ENCODE peak calls at places on chromosome 12, in six cellular contexts. D is OCI-M1; N is GM13977; S is CD8-positive, alpha-beta memory T cell; X is EH; Q is IMR-90. T is an unnamed sample.

GRCh38 chr12:67482751-67483661 is 165.5 kb upstream of the DYRK2 start:
- DNase-seq in Q (peak), S (peak), N (peak), D (peak), X (peak), T (peak)

GRCh38 chr12:27965411-27965810 is 7.1 kb downstream of the PTHLH start:
- DNase-seq in X (peak), S (no peak), Q (peak), N (no peak), D (no peak), T (no peak)

GRCh38 chr12:11795910-11796459 is 146.5 kb downstream of the ETV6 start:
- DNase-seq in S (no peak), X (peak), D (no peak), Q (peak), N (no peak), T (no peak)

GRCh38 chr12:24133385-24133784 is 183.9 kb upstream of the SOX5 start:
- DNase-seq in Q (no peak), X (no peak), N (no peak), S (no peak), D (no peak), T (no peak)

GRCh38 chr12:132524405-132524804 is 34.5 kb downstream of the FBRSL1 start:
- DNase-seq in S (no peak), D (no peak), Q (peak), X (peak), N (no peak), T (no peak)

GRCh38 chr12:68310370-68310769 is 21.8 kb downstream of the MDM1 start:
- DNase-seq in S (no peak), X (peak), D (no peak), N (no peak), Q (peak), T (no peak)

GRCh38 chr12:98752726-98753125 is 107.6 kb downstream of the APAF1 start:
- DNase-seq in Q (peak), D (no peak), X (peak), N (no peak), S (no peak), T (no peak)

GRCh38 chr12:24931666-24932405 is 17.1 kb downstream of the BCAT1 start:
- DNase-seq in S (no peak), X (peak), Q (peak), N (peak), D (peak), T (no peak)

GRCh38 chr12:49552014-49552413 is 13.2 kb downstream of the KCNH3 start:
- DNase-seq in S (no peak), X (peak), Q (no peak), N (peak), D (no peak), T (no peak)

GRCh38 chr12:63302269-63302940 is 151.4 kb upstream of the AVPR1A start:
- DNase-seq in Q (no peak), S (no peak), N (no peak), X (peak), D (no peak), T (no peak)

GRCh38 chr12:66688836-66689439 is 10.1 kb upstream of the GRIP1 start:
- DNase-seq in N (peak), D (peak), Q (peak), X (peak), S (no peak), T (peak)

GRCh38 chr12:87953257-87953860 is 75.8 kb downstream of the C12orf50 start:
- DNase-seq in Q (peak), X (peak), D (peak), S (no peak), N (peak), T (no peak)

GRCh38 chr12:117063162-117063911 is 35.9 kb downstream of the TESC start:
- DNase-seq in D (no peak), S (peak), N (no peak), Q (no peak), X (no peak), T (peak)

GRCh38 chr12:47920913-47921312 is 16.1 kb upstream of the VDR start:
- DNase-seq in Q (no peak), S (no peak), X (no peak), N (no peak), D (no peak), T (no peak)

GRCh38 chr12:65892905-65893304 is 68.6 kb downstream of the HMGA2 start:
- DNase-seq in D (no peak), Q (peak), N (no peak), S (no peak), X (peak), T (no peak)

GRCh38 chr12:90630006-90630405 is 325.0 kb downstream of the CCER1 start:
- DNase-seq in X (no peak), S (no peak), Q (peak), D (no peak), N (no peak), T (no peak)